ENCODE peak calls at places on chromosome 3, in six cellular contexts. One of them, this sample, is unnamed.

GRCh38 chr3:54086639-54087405 is 35.5 kb upstream of the CACNA2D3 start:
- DNase-seq in astrocyte: no peak
- DNase-seq in A549: no peak
- DNase-seq in esophagus squamous epithelium: no peak
- DNase-seq in mammary epithelial cell: no peak
- DNase-seq in substantia nigra: no peak
- DNase-seq in this sample: no peak

GRCh38 chr3:56157693-56158092 is 310.6 kb downstream of the ERC2 start:
- DNase-seq in astrocyte: peak; percentile 34
- DNase-seq in A549: no peak
- DNase-seq in esophagus squamous epithelium: no peak
- DNase-seq in mammary epithelial cell: peak; percentile 5
- DNase-seq in substantia nigra: peak; percentile 33
- DNase-seq in this sample: no peak

GRCh38 chr3:58994746-58995330 is 55.0 kb downstream of the CFAP20DC start:
- DNase-seq in astrocyte: peak; percentile 52
- DNase-seq in A549: peak; percentile 41
- DNase-seq in esophagus squamous epithelium: no peak
- DNase-seq in mammary epithelial cell: peak; percentile 69
- DNase-seq in substantia nigra: no peak
- DNase-seq in this sample: no peak

GRCh38 chr3:122982202-122983185 is 45.1 kb downstream of the SEMA5B start:
- DNase-seq in astrocyte: no peak
- DNase-seq in A549: no peak
- DNase-seq in esophagus squamous epithelium: no peak
- DNase-seq in mammary epithelial cell: no peak
- DNase-seq in substantia nigra: peak; percentile 64
- DNase-seq in this sample: no peak

GRCh38 chr3:61955483-61955882 is 394.1 kb downstream of the PTPRG start:
- DNase-seq in astrocyte: no peak
- DNase-seq in A549: no peak
- DNase-seq in esophagus squamous epithelium: no peak
- DNase-seq in mammary epithelial cell: no peak
- DNase-seq in substantia nigra: no peak
- DNase-seq in this sample: no peak

GRCh38 chr3:127754411-127755304 is 67.7 kb downstream of the MGLL start:
- DNase-seq in astrocyte: no peak
- DNase-seq in A549: no peak
- DNase-seq in esophagus squamous epithelium: no peak
- DNase-seq in mammary epithelial cell: no peak
- DNase-seq in substantia nigra: no peak
- DNase-seq in this sample: no peak

GRCh38 chr3:9809615-9810356 is at the start of gene TTLL3:
- DNase-seq in astrocyte: peak; percentile 21
- DNase-seq in A549: peak; percentile 73
- DNase-seq in esophagus squamous epithelium: no peak
- DNase-seq in mammary epithelial cell: peak; percentile 38
- DNase-seq in substantia nigra: peak; percentile 64
- DNase-seq in this sample: peak; percentile 57

GRCh38 chr3:194323785-194324735 is 27.1 kb downstream of the CPN2 start:
- DNase-seq in astrocyte: peak; percentile 49
- DNase-seq in A549: peak; percentile 74
- DNase-seq in esophagus squamous epithelium: no peak
- DNase-seq in mammary epithelial cell: no peak
- DNase-seq in substantia nigra: no peak
- DNase-seq in this sample: no peak

GRCh38 chr3:129864519-129864918 is 29.0 kb downstream of the TMCC1 start:
- DNase-seq in astrocyte: no peak
- DNase-seq in A549: no peak
- DNase-seq in esophagus squamous epithelium: no peak
- DNase-seq in mammary epithelial cell: no peak
- DNase-seq in substantia nigra: no peak
- DNase-seq in this sample: no peak

GRCh38 chr3:76044601-76045600 is 259.6 kb upstream of the ZNF717 start:
- DNase-seq in astrocyte: no peak
- DNase-seq in A549: no peak
- DNase-seq in esophagus squamous epithelium: no peak
- DNase-seq in mammary epithelial cell: no peak
- DNase-seq in substantia nigra: no peak
- DNase-seq in this sample: no peak

GRCh38 chr3:73766599-73767378 is 142.0 kb upstream of the PDZRN3 start:
- DNase-seq in astrocyte: peak; percentile 71
- DNase-seq in A549: no peak
- DNase-seq in esophagus squamous epithelium: no peak
- DNase-seq in mammary epithelial cell: no peak
- DNase-seq in substantia nigra: no peak
- DNase-seq in this sample: no peak

DNA sequence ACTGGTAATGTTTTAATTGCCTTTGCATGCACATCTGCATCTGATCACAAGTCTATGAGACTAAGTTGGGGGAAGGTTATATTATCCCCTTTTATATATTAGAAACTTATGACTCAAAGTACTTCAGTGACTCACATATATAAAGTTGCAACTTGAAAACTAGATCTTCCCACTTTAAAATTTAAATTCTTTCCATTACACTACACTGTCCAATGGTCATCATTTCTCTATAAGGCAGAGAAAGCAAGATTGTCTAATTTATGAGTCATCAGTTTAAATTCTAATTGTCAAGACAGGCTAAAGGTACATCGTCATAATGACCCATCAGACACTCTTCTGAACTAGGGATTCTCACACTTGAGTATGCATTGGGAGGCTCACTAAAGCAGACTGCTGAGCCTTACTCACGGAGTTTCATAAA is 37.9 kb downstream of the CPA3 start:
- DNase-seq in astrocyte: peak; percentile 58
- DNase-seq in A549: no peak
- DNase-seq in esophagus squamous epithelium: no peak
- DNase-seq in mammary epithelial cell: peak; percentile 5
- DNase-seq in substantia nigra: no peak
- DNase-seq in this sample: no peak
- H3K27ac ChIP-seq in astrocyte: no peak overlapping the region
- H3K27ac ChIP-seq in A549: no peak overlapping the region
- H3K27ac ChIP-seq in esophagus squamous epithelium: no peak overlapping the region
- H3K27ac ChIP-seq in mammary epithelial cell: no peak overlapping the region
- H3K27ac ChIP-seq in substantia nigra: no peak overlapping the region
- H3K27ac ChIP-seq in this sample: no peak overlapping the region

DNA sequence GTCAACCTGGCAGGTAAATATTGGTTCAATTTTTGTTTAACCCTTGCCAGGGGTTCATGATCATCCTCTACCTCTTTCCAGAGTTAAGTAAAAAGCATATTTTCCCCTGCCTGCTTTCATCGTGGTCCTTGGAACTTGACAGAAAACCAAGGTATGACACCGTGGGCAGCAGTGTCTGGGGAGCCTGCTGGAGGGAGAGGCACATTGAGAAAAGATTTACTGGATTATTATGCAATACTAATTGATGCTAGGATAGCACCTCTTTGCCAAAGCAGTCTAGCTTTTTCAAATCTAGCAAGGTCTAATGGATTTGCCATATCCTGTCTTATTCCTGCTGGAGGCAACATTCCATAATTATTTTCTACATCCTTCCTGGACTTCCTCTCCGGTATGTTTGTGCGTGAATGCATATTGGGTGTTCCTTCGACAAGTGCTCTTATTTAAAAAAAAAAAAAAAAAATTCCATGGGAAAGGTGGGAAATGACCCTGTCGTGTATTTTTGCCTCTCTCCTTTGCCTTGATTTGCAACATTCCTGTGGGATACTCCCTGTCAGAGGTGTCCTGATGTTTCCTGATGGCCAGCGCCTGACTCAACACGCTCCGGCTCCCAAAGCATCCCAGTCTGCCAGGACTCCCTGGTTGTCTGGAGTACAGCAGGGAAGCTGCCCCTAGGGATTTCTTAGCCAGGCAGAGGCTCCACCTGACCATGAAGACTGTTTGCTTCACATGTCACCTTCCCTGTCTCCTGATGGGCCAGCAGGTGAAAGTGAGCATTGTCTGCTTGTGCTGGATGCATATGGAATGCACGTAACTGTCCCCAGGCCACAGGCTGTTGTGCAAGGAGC is 6.3 kb downstream of the BHLHE40 start:
- DNase-seq in astrocyte: peak; percentile 88
- DNase-seq in A549: peak; percentile 60
- DNase-seq in esophagus squamous epithelium: no peak
- DNase-seq in mammary epithelial cell: peak; percentile 92
- DNase-seq in substantia nigra: peak; percentile 44
- DNase-seq in this sample: no peak
- H3K27ac ChIP-seq in astrocyte: peak overlapping the region; percentile 86
- H3K27ac ChIP-seq in A549: peak overlapping the region; percentile 96
- H3K27ac ChIP-seq in esophagus squamous epithelium: peak overlapping the region; percentile 99
- H3K27ac ChIP-seq in mammary epithelial cell: peak overlapping the region; percentile 96
- H3K27ac ChIP-seq in substantia nigra: no peak overlapping the region
- H3K27ac ChIP-seq in this sample: peak overlapping the region; percentile 99

DNA sequence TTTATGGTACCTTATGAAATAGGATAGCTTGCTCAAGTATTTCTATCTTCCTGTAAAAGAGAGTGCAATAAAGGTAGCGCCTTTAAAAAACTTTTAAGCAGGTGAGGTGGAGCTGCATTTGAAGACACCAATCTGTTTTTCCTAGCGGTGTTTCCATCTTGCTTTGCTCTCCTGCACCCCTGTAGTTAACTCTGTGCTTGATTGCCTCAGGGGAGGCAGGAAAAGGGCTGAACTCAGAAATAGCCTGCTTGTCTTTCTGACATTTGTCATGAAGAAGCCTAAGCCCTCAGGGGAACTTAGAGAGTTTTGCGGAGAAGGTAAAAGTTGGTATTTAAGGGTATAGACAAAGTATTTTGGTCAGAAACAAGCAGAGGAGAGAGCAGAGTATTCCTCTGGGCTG is 63.0 kb upstream of the TPRG1 start:
- DNase-seq in astrocyte: no peak
- DNase-seq in A549: no peak
- DNase-seq in esophagus squamous epithelium: no peak
- DNase-seq in mammary epithelial cell: no peak
- DNase-seq in substantia nigra: no peak
- DNase-seq in this sample: no peak
- H3K27ac ChIP-seq in astrocyte: no peak overlapping the region
- H3K27ac ChIP-seq in A549: no peak overlapping the region
- H3K27ac ChIP-seq in esophagus squamous epithelium: no peak overlapping the region
- H3K27ac ChIP-seq in mammary epithelial cell: no peak overlapping the region
- H3K27ac ChIP-seq in substantia nigra: no peak overlapping the region
- H3K27ac ChIP-seq in this sample: no peak overlapping the region

GRCh38 chr3:138781012-138781470 is 53.7 kb downstream of the PIK3CB start:
- DNase-seq in astrocyte: no peak
- DNase-seq in A549: no peak
- DNase-seq in esophagus squamous epithelium: no peak
- DNase-seq in mammary epithelial cell: no peak
- DNase-seq in substantia nigra: no peak
- DNase-seq in this sample: no peak
- H3K27ac ChIP-seq in astrocyte: no peak overlapping the region
- H3K27ac ChIP-seq in A549: no peak overlapping the region
- H3K27ac ChIP-seq in esophagus squamous epithelium: no peak overlapping the region
- H3K27ac ChIP-seq in mammary epithelial cell: no peak overlapping the region
- H3K27ac ChIP-seq in substantia nigra: no peak overlapping the region
- H3K27ac ChIP-seq in this sample: no peak overlapping the region

DNA sequence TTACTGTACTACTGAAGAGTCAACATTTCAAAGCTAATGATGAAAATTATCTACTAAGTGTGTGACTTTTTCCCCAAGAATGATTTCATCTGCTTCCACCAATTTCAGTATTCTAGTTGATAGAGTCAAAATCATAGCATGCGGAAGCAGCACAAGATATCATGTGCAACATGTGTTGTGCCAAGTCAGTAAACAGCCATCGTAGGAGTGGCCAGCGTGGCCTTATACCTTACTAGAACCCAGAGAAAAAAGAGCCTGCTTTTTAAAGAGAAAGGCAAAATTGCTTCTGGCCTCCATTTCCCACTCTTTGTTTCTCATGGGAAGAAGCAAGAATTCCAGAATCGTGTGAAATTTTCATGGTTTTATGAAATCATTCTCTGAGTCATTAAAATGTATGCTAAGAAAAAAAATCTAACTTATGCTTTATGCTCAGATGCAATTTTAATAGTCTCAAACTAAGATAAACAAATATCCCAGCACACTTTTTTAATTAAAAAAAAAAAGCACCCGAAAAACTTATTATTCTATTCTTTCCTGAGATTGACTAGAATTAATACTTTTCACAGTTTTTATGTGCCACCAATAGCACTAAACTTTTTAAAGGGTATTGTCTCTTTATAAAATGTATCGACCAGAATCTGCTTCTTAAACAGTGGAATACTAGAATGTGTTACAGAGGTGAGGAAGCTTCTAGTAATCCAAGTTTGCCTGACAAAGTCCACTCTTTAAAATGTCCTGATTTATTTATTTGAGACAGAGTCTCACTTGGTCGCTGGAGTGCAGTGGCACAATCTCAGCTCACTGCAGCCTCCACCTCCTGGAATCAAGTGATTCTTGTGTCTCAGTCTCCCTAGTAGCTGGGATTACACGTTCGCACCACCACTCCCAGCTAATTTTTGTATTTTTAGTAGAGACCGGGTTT is 87.3 kb downstream of the MBNL1 start:
- DNase-seq in astrocyte: no peak
- DNase-seq in A549: no peak
- DNase-seq in esophagus squamous epithelium: no peak
- DNase-seq in mammary epithelial cell: no peak
- DNase-seq in substantia nigra: no peak
- DNase-seq in this sample: no peak
- H3K27ac ChIP-seq in astrocyte: no peak overlapping the region
- H3K27ac ChIP-seq in A549: no peak overlapping the region
- H3K27ac ChIP-seq in esophagus squamous epithelium: no peak overlapping the region
- H3K27ac ChIP-seq in mammary epithelial cell: no peak overlapping the region
- H3K27ac ChIP-seq in substantia nigra: no peak overlapping the region
- H3K27ac ChIP-seq in this sample: no peak overlapping the region